ENCODE peak calls at places on chromosomes 11 and 22, in eight cellular contexts. E is right lobe of liver, X is lung, N is mammary epithelial cell, B is breast epithelium, A is thoracic aorta, D is HCT116, U is colonic mucosa. I is an unnamed sample. For H3K4me1, the result is how much of the 10 kb centered on the place peaks cover.

GRCh38 chr11:2215230-2215560 is 43.6 kb upstream of the TH start:
- DNase-seq in E (peak), X (peak), N (no peak), B (no peak), A (no peak), D (no peak), U (peak), I (no peak)

GRCh38 chr11:41660585-41660984 is 201.1 kb upstream of the LRRC4C start:
- DNase-seq in E (no peak), X (no peak), N (no peak), B (no peak), A (no peak), D (no peak), U (no peak), I (no peak)

GRCh38 chr11:62104816-62105610 is 18.8 kb upstream of the INCENP start:
- DNase-seq in E (no peak), X (no peak), N (no peak), B (no peak), A (no peak), D (no peak), U (no peak), I (no peak)

GRCh38 chr11:129115652-129116585 is 76.2 kb downstream of the ARHGAP32 start:
- DNase-seq in E (no peak), X (no peak), N (peak), B (no peak), A (no peak), D (peak), U (no peak), I (no peak)

GRCh38 chr11:2261436-2262230 is 8.8 kb downstream of the ASCL2 start:
- DNase-seq in E (no peak), X (no peak), N (no peak), B (peak), A (no peak), D (no peak), U (peak), I (no peak)

GRCh38 chr11:63510360-63511130 is 4.7 kb downstream of the LGALS12 start:
- DNase-seq in E (peak), X (no peak), N (no peak), B (no peak), A (no peak), D (no peak), U (no peak), I (peak)

GRCh38 chr22:42286205-42286604 is 15.8 kb upstream of the TCF20 start:
- DNase-seq in E (no peak), X (no peak), N (no peak), B (no peak), A (no peak), D (no peak), U (no peak), I (no peak)

GRCh38 chr11:868394-868793 is 25.7 kb downstream of the TSPAN4 start:
- DNase-seq in E (no peak), X (no peak), N (no peak), B (no peak), A (no peak), D (no peak), U (no peak), I (no peak)

GRCh38 chr11:64934765-64935633 is 694 bp downstream of the GPHA2 start:
- DNase-seq in E (no peak), X (no peak), N (no peak), B (no peak), A (no peak), D (no peak), U (no peak), I (no peak)

GRCh38 chr11:91796999-91797398 is 427.6 kb upstream of the FAT3 start:
- DNase-seq in E (no peak), X (no peak), N (no peak), B (no peak), A (no peak), D (no peak), U (no peak), I (no peak)

GRCh38 chr11:3631331-3631730 is 10.5 kb downstream of the ART5 start:
- DNase-seq in E (no peak), X (no peak), N (peak), B (no peak), A (no peak), D (no peak), U (no peak), I (no peak)

GRCh38 chr11:45100338-45100737 is 46.1 kb upstream of the PRDM11 start:
- DNase-seq in E (no peak), X (peak), N (peak), B (no peak), A (no peak), D (no peak), U (peak), I (no peak)

GRCh38 chr11:395866-396265 is 1.9 kb downstream of the PKP3 start:
- DNase-seq in E (no peak), X (no peak), N (peak), B (no peak), A (no peak), D (no peak), U (peak), I (no peak)

GRCh38 chr11:62269654-62270278 is at the start of gene SCGB2A2:
- DNase-seq in E (no peak), X (no peak), N (peak), B (peak), A (no peak), D (peak), U (no peak), I (no peak)

GRCh38 chr11:5550440-5551095 is 2.2 kb upstream of the OR52H1 start:
- DNase-seq in E (no peak), X (no peak), N (peak), B (no peak), A (no peak), D (peak), U (no peak), I (no peak)

GRCh38 chr11:84558085-84558905 is 1068.8 kb downstream of the DLG2 start:
- DNase-seq in E (peak), X (no peak), N (peak), B (no peak), A (no peak), D (peak), U (peak), I (peak)

GRCh38 chr11:11977206-11977938 is 31.1 kb downstream of the DKK3 start:
- DNase-seq in E (peak), X (peak), N (peak), B (peak), A (peak), D (peak), U (no peak), I (peak)

GRCh38 chr11:65524010-65524746 is 705 bp upstream of the SCYL1 start:
- DNase-seq in E (peak), X (no peak), N (peak), B (no peak), A (no peak), D (no peak), U (peak), I (no peak)

GRCh38 chr11:123093686-123094085 is 31.8 kb upstream of the HSPA8 start:
- DNase-seq in E (no peak), X (no peak), N (no peak), B (no peak), A (no peak), D (no peak), U (no peak), I (no peak)

GRCh38 chr22:44616882-44617655 is 84.9 kb upstream of the PRR5 start:
- DNase-seq in E (no peak), X (no peak), N (no peak), B (no peak), A (no peak), D (no peak), U (no peak), I (no peak)

GRCh38 chr11:100562102-100562501 is 125.0 kb upstream of the ARHGAP42 start:
- DNase-seq in E (no peak), X (no peak), N (peak), B (no peak), A (no peak), D (no peak), U (no peak), I (no peak)

GRCh38 chr11:76307978-76308747 is 72.8 kb downstream of the THAP12 start:
- DNase-seq in E (no peak), X (no peak), N (no peak), B (no peak), A (no peak), D (no peak), U (no peak), I (no peak)

GRCh38 chr11:58006940-58007339 is 16.7 kb upstream of the OR9Q1 start:
- DNase-seq in E (no peak), X (no peak), N (peak), B (no peak), A (no peak), D (no peak), U (no peak), I (no peak)

GRCh38 chr11:117701781-117702180 is 95.2 kb downstream of the DSCAML1 start:
- DNase-seq in E (no peak), X (no peak), N (no peak), B (no peak), A (no peak), D (no peak), U (no peak), I (no peak)

GRCh38 chr11:36075053-36075452 is 131.2 kb downstream of the LDLRAD3 start:
- DNase-seq in E (no peak), X (no peak), N (peak), B (no peak), A (no peak), D (no peak), U (no peak), I (no peak)

GRCh38 chr11:105923814-105924213 is 98.2 kb downstream of the MSANTD4 start:
- DNase-seq in E (no peak), X (no peak), N (peak), B (no peak), A (no peak), D (no peak), U (no peak), I (no peak)

GRCh38 chr22:41668971-41669911 is 19.4 kb downstream of the SNU13 start:
- DNase-seq in E (no peak), X (no peak), N (no peak), B (no peak), A (no peak), D (no peak), U (no peak), I (no peak)

GRCh38 chr22:44202261-44202789 is 21.6 kb downstream of the PARVG start:
- DNase-seq in E (no peak), X (no peak), N (no peak), B (no peak), A (no peak), D (no peak), U (no peak), I (no peak)

GRCh38 chr11:80727315-80727714 is 1286.5 kb upstream of the TENM4 start:
- DNase-seq in E (no peak), X (no peak), N (no peak), B (no peak), A (no peak), D (no peak), U (peak), I (no peak)

GRCh38 chr11:66857234-66857926 is 516 bp downstream of the LRFN4 start:
- DNase-seq in E (peak), X (no peak), N (peak), B (no peak), A (no peak), D (no peak), U (no peak), I (no peak)

GRCh38 chr11:20060180-20060579 is 100.1 kb downstream of the DBX1 start:
- DNase-seq in E (no peak), X (no peak), N (no peak), B (no peak), A (no peak), D (no peak), U (no peak), I (no peak)

GRCh38 chr11:65377036-65377435 is 5.4 kb downstream of the SLC25A45 start:
- DNase-seq in E (no peak), X (no peak), N (no peak), B (no peak), A (no peak), D (no peak), U (no peak), I (no peak)

GRCh38 chr11:6721343-6721742 is 38.2 kb upstream of the MRPL17 start:
- DNase-seq in E (no peak), X (no peak), N (no peak), B (no peak), A (no peak), D (no peak), U (no peak), I (no peak)

GRCh38 chr22:28791841-28792490 is 8.4 kb downstream of the XBP1 start:
- DNase-seq in E (no peak), X (no peak), N (no peak), B (no peak), A (no peak), D (no peak), U (no peak), I (no peak)

GRCh38 chr22:28795932-28796856 is 4.2 kb downstream of the XBP1 start:
- DNase-seq in E (no peak), X (no peak), N (no peak), B (no peak), A (no peak), D (no peak), U (no peak), I (no peak)

GRCh38 chr22:28792491-28793383 is 7.6 kb downstream of the XBP1 start:
- DNase-seq in E (no peak), X (no peak), N (no peak), B (no peak), A (no peak), D (no peak), U (no peak), I (no peak)

GRCh38 chr22:28795071-28795693 is 5.2 kb downstream of the XBP1 start:
- DNase-seq in E (no peak), X (no peak), N (no peak), B (no peak), A (no peak), D (no peak), U (no peak), I (no peak)

GRCh38 chr22:28793976-28794584 is 6.3 kb downstream of the XBP1 start:
- DNase-seq in E (no peak), X (no peak), N (no peak), B (no peak), A (no peak), D (no peak), U (no peak), I (no peak)
- H3K4me3 ChIP-seq in E (no peak), X (no peak), N (no peak), B (no peak), A (no peak), D (no peak), U (no peak), I (peak)

GRCh38 chr11:27231519-27231918 is 131.5 kb downstream of the CCDC34 start:
- DNase-seq in E (no peak), X (peak), N (no peak), B (no peak), A (no peak), D (no peak), U (no peak), I (no peak)

GRCh38 chr11:27233654-27234042 is 129.4 kb downstream of the CCDC34 start:
- DNase-seq in E (no peak), X (no peak), N (no peak), B (no peak), A (no peak), D (no peak), U (no peak), I (no peak)

GRCh38 chr11:27234961-27235360 is 128.1 kb downstream of the CCDC34 start:
- DNase-seq in E (no peak), X (no peak), N (no peak), B (no peak), A (no peak), D (no peak), U (peak), I (no peak)

GRCh38 chr11:27237641-27238040 is 125.4 kb downstream of the CCDC34 start:
- DNase-seq in E (no peak), X (no peak), N (no peak), B (no peak), A (no peak), D (no peak), U (peak), I (no peak)

GRCh38 chr11:27234043-27234668 is 128.9 kb downstream of the CCDC34 start:
- DNase-seq in E (no peak), X (no peak), N (peak), B (no peak), A (no peak), D (no peak), U (peak), I (no peak)
- TF ChIP-seq CTCF in E (no peak), X (no peak), N (no peak), B (no peak), A (no peak), D (no peak), U (no peak), I (no peak)

GRCh38 chr22:39245130-39246039 is 603 bp upstream of the PDGFB start:
- DNase-seq in E (no peak), X (no peak), N (no peak), B (no peak), A (no peak), D (no peak), U (no peak), I (no peak)
- H3K4me1 ChIP-seq in E (under half), X (under half), N (under half), B (under half), A (under half), D (under half), U (under half), I (half or more)

GRCh38 chr22:46055851-46056168 is 78.8 kb upstream of the WNT7B start:
- DNase-seq in E (peak), X (no peak), N (no peak), B (no peak), A (no peak), D (no peak), U (no peak), I (no peak)
- H3K4me3 ChIP-seq in E (no peak), X (no peak), N (peak), B (peak), A (peak), D (no peak), U (no peak), I (peak)

GRCh38 chr22:33464698-33465097 is 406.5 kb upstream of the SYN3 start:
- DNase-seq in E (no peak), X (no peak), N (no peak), B (no peak), A (no peak), D (no peak), U (no peak), I (no peak)

GRCh38 chr22:33465554-33465953 is 407.4 kb upstream of the SYN3 start:
- DNase-seq in E (no peak), X (no peak), N (no peak), B (no peak), A (no peak), D (no peak), U (no peak), I (no peak)

GRCh38 chr22:33470456-33470855 is 412.3 kb upstream of the SYN3 start:
- DNase-seq in E (no peak), X (no peak), N (no peak), B (no peak), A (no peak), D (no peak), U (no peak), I (no peak)

GRCh38 chr22:33467067-33467466 is 408.9 kb upstream of the SYN3 start:
- DNase-seq in E (no peak), X (no peak), N (no peak), B (no peak), A (no peak), D (no peak), U (no peak), I (no peak)

GRCh38 chr22:33467718-33468117 is 409.5 kb upstream of the SYN3 start:
- DNase-seq in E (no peak), X (no peak), N (no peak), B (no peak), A (no peak), D (no peak), U (no peak), I (no peak)
- TF ChIP-seq CTCF in E (no peak), X (no peak), N (peak), B (no peak), A (no peak), D (no peak), U (no peak), I (no peak)

GRCh38 chr22:22458896-22459588 is 49.5 kb downstream of the ZNF280B start:
- DNase-seq in E (no peak), X (no peak), N (no peak), B (no peak), A (no peak), D (no peak), U (no peak), I (no peak)
- H3K4me1 ChIP-seq in E (under half), X (under half), N (under half), B (under half), A (under half), D (under half), U (under half), I (under half)

DNA sequence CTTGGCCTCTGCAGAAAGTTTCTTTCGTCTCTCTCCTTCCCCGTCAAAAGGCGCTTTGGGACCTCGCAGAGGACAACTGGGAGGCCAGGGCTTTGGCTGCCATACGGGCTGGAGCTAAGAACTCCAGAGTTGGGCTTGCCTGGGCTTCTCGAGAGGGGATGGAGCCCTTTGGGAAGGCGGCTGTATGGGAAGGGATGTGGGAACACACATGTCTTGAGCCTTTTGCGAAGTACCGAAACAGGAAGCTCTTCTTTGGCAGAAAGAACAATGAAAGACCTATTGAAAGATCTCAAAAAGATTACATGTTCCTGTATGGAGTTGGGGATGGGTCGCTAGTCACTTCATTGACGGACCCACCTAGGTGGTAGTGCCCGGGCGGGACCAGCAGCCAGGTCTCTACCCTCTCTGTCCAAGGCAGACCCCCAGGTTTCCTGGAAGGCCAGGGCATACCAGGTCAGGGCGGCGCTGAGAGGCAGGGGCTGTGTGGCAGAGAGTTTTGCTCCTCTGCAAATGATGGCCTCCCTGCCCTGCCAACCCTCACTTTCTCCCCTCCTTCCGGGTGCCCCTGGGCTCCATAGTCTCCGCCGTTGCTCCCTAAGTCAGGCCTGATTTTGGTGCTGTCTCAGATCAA is 993 bp downstream of the ST14 start:
- DNase-seq in E (no peak), X (no peak), N (peak), B (no peak), A (no peak), D (no peak), U (peak), I (no peak)
- H3K4me3 ChIP-seq in E (peak), X (peak), N (peak), B (peak), A (peak), D (peak), U (peak), I (peak)

GRCh38 chr11:40619631-40620030 is 839.8 kb downstream of the LRRC4C start:
- DNase-seq in E (no peak), X (no peak), N (no peak), B (no peak), A (no peak), D (no peak), U (no peak), I (no peak)
- TF ChIP-seq CTCF in E (no peak), X (no peak), N (no peak), B (no peak), A (no peak), D (no peak), U (no peak), I (no peak)

GRCh38 chr11:8730697-8731020 is 48.1 kb downstream of the RPL27A start:
- DNase-seq in E (no peak), X (no peak), N (no peak), B (no peak), A (no peak), D (no peak), U (no peak), I (no peak)
- H3K4me1 ChIP-seq in E (under half), X (under half), N (under half), B (under half), A (half or more), D (under half), U (under half), I (half or more)

GRCh38 chr22:38312261-38312800 is 4.9 kb downstream of the CSNK1E start:
- DNase-seq in E (no peak), X (no peak), N (peak), B (no peak), A (no peak), D (no peak), U (no peak), I (no peak)
- H3K4me3 ChIP-seq in E (no peak), X (no peak), N (no peak), B (no peak), A (no peak), D (no peak), U (no peak), I (peak)

I was measured in stomach.